ENCODE peak calls at places on chromosomes 16 and 17, in eight cellular contexts. One of them, this sample, is unnamed.
A peak's percentile ranks its signal among the peaks of the same experiment; 100 is the strongest.

GRCh38 chr16:17448640-17449638 is 21.8 kb downstream of the XYLT1 start:
- DNase-seq in HCT116: no peak
- DNase-seq in A673: no peak
- DNase-seq in heart right ventricle: peak; percentile 47
- DNase-seq in tibial nerve: peak; percentile 24
- DNase-seq in PC-3: no peak
- DNase-seq in H1: no peak
- DNase-seq in effector memory CD4-positive, alpha-beta T cell: peak; percentile 26
- DNase-seq in this sample: no peak

GRCh38 chr16:1076801-1077576 is 4.4 kb downstream of the SSTR5 start:
- DNase-seq in A673: no peak
- DNase-seq in effector memory CD4-positive, alpha-beta T cell: no peak
- DNase-seq in heart right ventricle: no peak
- DNase-seq in PC-3: no peak
- DNase-seq in tibial nerve: no peak
- DNase-seq in H1: no peak
- DNase-seq in HCT116: no peak
- DNase-seq in this sample: no peak

GRCh38 chr17:7293821-7294613 is 422 bp downstream of the YBX2 start:
- DNase-seq in HCT116: no peak
- DNase-seq in H1: peak; percentile 86
- DNase-seq in PC-3: no peak
- DNase-seq in A673: no peak
- DNase-seq in heart right ventricle: no peak
- DNase-seq in effector memory CD4-positive, alpha-beta T cell: no peak
- DNase-seq in tibial nerve: no peak
- DNase-seq in this sample: no peak

GRCh38 chr17:42179911-42180410 is 981 bp downstream of the KCNH4 start:
- DNase-seq in effector memory CD4-positive, alpha-beta T cell: no peak
- DNase-seq in H1: peak; percentile 89
- DNase-seq in tibial nerve: no peak
- DNase-seq in A673: peak; percentile 43
- DNase-seq in HCT116: no peak
- DNase-seq in heart right ventricle: peak; percentile 31
- DNase-seq in PC-3: no peak
- DNase-seq in this sample: no peak

GRCh38 chr17:47286198-47286914 is 32.7 kb downstream of the ITGB3 start:
- DNase-seq in PC-3: no peak
- DNase-seq in effector memory CD4-positive, alpha-beta T cell: no peak
- DNase-seq in heart right ventricle: no peak
- DNase-seq in A673: no peak
- DNase-seq in HCT116: no peak
- DNase-seq in H1: no peak
- DNase-seq in tibial nerve: no peak
- DNase-seq in this sample: no peak

GRCh38 chr17:49260011-49260921 is 29.7 kb upstream of the PHOSPHO1 start:
- DNase-seq in PC-3: peak; percentile 79
- DNase-seq in effector memory CD4-positive, alpha-beta T cell: peak; percentile 24
- DNase-seq in tibial nerve: peak; percentile 24
- DNase-seq in A673: peak; percentile 78
- DNase-seq in H1: peak; percentile 70
- DNase-seq in heart right ventricle: peak; percentile 66
- DNase-seq in HCT116: peak; percentile 84
- DNase-seq in this sample: peak; percentile 44

GRCh38 chr17:47414612-47415011 is 90.9 kb downstream of the EFCAB13 start:
- DNase-seq in heart right ventricle: no peak
- DNase-seq in HCT116: no peak
- DNase-seq in effector memory CD4-positive, alpha-beta T cell: no peak
- DNase-seq in tibial nerve: no peak
- DNase-seq in PC-3: no peak
- DNase-seq in A673: no peak
- DNase-seq in H1: no peak
- DNase-seq in this sample: no peak

GRCh38 chr16:7997966-7998365 is 592.3 kb downstream of the TMEM114 start:
- DNase-seq in PC-3: no peak
- DNase-seq in heart right ventricle: no peak
- DNase-seq in HCT116: no peak
- DNase-seq in effector memory CD4-positive, alpha-beta T cell: no peak
- DNase-seq in tibial nerve: no peak
- DNase-seq in H1: no peak
- DNase-seq in A673: no peak
- DNase-seq in this sample: no peak

GRCh38 chr17:28716740-28717577 is 709 bp downstream of the RAB34 start:
- DNase-seq in PC-3: peak; percentile 22
- DNase-seq in HCT116: no peak
- DNase-seq in H1: no peak
- DNase-seq in effector memory CD4-positive, alpha-beta T cell: no peak
- DNase-seq in heart right ventricle: peak; percentile 42
- DNase-seq in A673: peak; percentile 43
- DNase-seq in tibial nerve: no peak
- DNase-seq in this sample: no peak

GRCh38 chr17:30005709-30006320 is 64.4 kb downstream of the EFCAB5 start:
- DNase-seq in tibial nerve: no peak
- DNase-seq in heart right ventricle: no peak
- DNase-seq in PC-3: peak; percentile 25
- DNase-seq in effector memory CD4-positive, alpha-beta T cell: no peak
- DNase-seq in A673: no peak
- DNase-seq in HCT116: no peak
- DNase-seq in H1: no peak
- DNase-seq in this sample: no peak

GRCh38 chr16:8594149-8594666 is 3.9 kb upstream of the TMEM114 start:
- DNase-seq in H1: no peak
- DNase-seq in PC-3: no peak
- DNase-seq in effector memory CD4-positive, alpha-beta T cell: no peak
- DNase-seq in HCT116: no peak
- DNase-seq in A673: peak; percentile 35
- DNase-seq in tibial nerve: no peak
- DNase-seq in heart right ventricle: no peak
- DNase-seq in this sample: no peak

GRCh38 chr16:3112058-3112880 is at the start of gene ZNF205:
- DNase-seq in PC-3: peak; percentile 79
- DNase-seq in HCT116: no peak
- DNase-seq in effector memory CD4-positive, alpha-beta T cell: no peak
- DNase-seq in A673: peak; percentile 89
- DNase-seq in tibial nerve: peak; percentile 67
- DNase-seq in H1: peak; percentile 92
- DNase-seq in heart right ventricle: peak; percentile 80
- DNase-seq in this sample: peak; percentile 73

DNA sequence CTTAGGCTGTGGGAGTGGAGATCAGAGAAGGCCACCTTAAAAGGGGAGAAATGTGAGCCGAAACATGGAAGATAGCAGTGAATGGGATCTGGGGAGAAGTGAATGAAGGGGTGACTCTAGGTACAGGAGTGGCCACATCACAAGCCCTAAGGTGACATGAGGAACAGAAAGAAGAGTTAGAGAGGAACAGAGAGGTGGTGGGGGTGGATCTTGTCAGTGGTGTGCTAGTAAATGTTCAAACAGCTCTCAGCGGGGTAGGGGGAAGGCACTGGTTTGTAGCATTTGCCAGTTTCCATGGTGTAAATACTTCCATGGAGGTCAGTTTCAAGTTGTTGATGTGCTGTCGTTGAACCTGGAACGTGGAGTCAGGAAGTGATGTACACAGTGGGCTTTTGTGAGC is 90.8 kb downstream of the SDR42E1 start:
- DNase-seq in PC-3: no peak
- DNase-seq in heart right ventricle: no peak
- DNase-seq in HCT116: no peak
- DNase-seq in tibial nerve: no peak
- DNase-seq in H1: no peak
- DNase-seq in effector memory CD4-positive, alpha-beta T cell: no peak
- DNase-seq in A673: no peak
- DNase-seq in this sample: no peak
- H3K36me3 ChIP-seq in PC-3: no peaks in the 10 kb centered on the region
- H3K36me3 ChIP-seq in heart right ventricle: no peaks in the 10 kb centered on the region
- H3K36me3 ChIP-seq in HCT116: peaks cover 2% of the 10 kb centered on the region
- H3K36me3 ChIP-seq in tibial nerve: no peaks in the 10 kb centered on the region
- H3K36me3 ChIP-seq in H1: no peaks in the 10 kb centered on the region
- H3K36me3 ChIP-seq in effector memory CD4-positive, alpha-beta T cell: no peaks in the 10 kb centered on the region
- H3K36me3 ChIP-seq in A673: no peaks in the 10 kb centered on the region
- H3K36me3 ChIP-seq in this sample: no peaks in the 10 kb centered on the region

DNA sequence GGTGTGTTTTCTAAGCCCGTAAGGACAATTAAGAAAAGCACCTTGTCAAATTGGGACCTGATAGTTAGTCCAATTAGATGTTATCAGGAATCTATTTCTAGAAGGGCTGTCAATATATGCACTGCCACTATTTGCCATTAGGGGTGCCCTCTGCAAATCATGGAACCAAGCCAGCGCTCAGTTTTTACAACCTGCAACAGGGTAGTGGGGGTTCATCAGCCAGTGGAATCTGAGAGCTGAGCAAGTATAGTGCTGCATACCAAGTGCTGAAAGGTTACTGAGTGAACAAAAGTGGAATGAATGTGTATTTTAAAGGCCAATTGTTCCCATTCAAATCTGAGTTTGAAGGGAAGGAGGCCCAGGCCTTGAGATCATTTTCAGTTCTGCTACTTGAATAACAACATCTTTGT is 10.4 kb downstream of the PRR11 start:
- DNase-seq in tibial nerve: peak; percentile 30
- DNase-seq in effector memory CD4-positive, alpha-beta T cell: no peak
- DNase-seq in H1: peak; percentile 57
- DNase-seq in HCT116: peak; percentile 49
- DNase-seq in A673: peak; percentile 72
- DNase-seq in PC-3: peak; percentile 77
- DNase-seq in heart right ventricle: no peak
- DNase-seq in this sample: no peak
- H3K27ac ChIP-seq in tibial nerve: peak overlapping the region; percentile 81
- H3K27ac ChIP-seq in effector memory CD4-positive, alpha-beta T cell: no peak overlapping the region
- H3K27ac ChIP-seq in H1: no peak overlapping the region
- H3K27ac ChIP-seq in HCT116: no peak overlapping the region
- H3K27ac ChIP-seq in A673: peak overlapping the region; percentile 58
- H3K27ac ChIP-seq in PC-3: no peak overlapping the region
- H3K27ac ChIP-seq in heart right ventricle: no peak overlapping the region
- H3K27ac ChIP-seq in this sample: no peak overlapping the region

DNA sequence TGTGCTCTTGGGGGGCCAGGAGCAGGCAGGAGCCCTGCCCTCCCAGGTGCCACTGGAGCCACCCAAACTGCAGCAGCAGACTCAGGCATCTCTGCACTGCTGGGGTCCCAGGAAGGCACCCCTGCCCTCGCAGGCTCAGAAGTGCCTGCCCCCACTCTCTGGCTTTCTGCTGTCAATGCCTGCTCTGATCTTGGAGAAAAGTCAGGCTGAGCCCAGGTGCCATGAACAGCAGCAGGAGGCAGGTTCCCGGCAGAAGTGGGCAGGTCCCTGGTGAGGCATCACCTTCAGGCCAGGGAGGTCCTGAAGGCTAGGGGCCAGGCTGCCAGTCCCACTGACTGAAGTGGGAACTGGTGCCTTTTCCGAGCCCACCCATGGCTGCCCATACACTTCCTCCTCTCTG is 106.5 kb downstream of the MGAT5B start:
- DNase-seq in heart right ventricle: no peak
- DNase-seq in effector memory CD4-positive, alpha-beta T cell: no peak
- DNase-seq in PC-3: no peak
- DNase-seq in H1: no peak
- DNase-seq in A673: no peak
- DNase-seq in HCT116: no peak
- DNase-seq in tibial nerve: no peak
- DNase-seq in this sample: no peak
- H3K9me3 ChIP-seq in heart right ventricle: no peaks in the 10 kb centered on the region
- H3K9me3 ChIP-seq in effector memory CD4-positive, alpha-beta T cell: no peaks in the 10 kb centered on the region
- H3K9me3 ChIP-seq in PC-3: no peaks in the 10 kb centered on the region
- H3K9me3 ChIP-seq in H1: peaks cover 11% of the 10 kb centered on the region
- H3K9me3 ChIP-seq in A673: no peaks in the 10 kb centered on the region
- H3K9me3 ChIP-seq in HCT116: peaks cover 6% of the 10 kb centered on the region
- H3K9me3 ChIP-seq in tibial nerve: no peaks in the 10 kb centered on the region
- H3K9me3 ChIP-seq in this sample: no peaks in the 10 kb centered on the region

GRCh38 chr17:35222452-35222851 is 20.4 kb upstream of the SLFN5 start:
- DNase-seq in HCT116: no peak
- DNase-seq in heart right ventricle: no peak
- DNase-seq in A673: no peak
- DNase-seq in tibial nerve: no peak
- DNase-seq in H1: no peak
- DNase-seq in effector memory CD4-positive, alpha-beta T cell: no peak
- DNase-seq in PC-3: no peak
- DNase-seq in this sample: no peak
- H3K36me3 ChIP-seq in HCT116: no peaks in the 10 kb centered on the region
- H3K36me3 ChIP-seq in heart right ventricle: no peaks in the 10 kb centered on the region
- H3K36me3 ChIP-seq in A673: no peaks in the 10 kb centered on the region
- H3K36me3 ChIP-seq in tibial nerve: no peaks in the 10 kb centered on the region
- H3K36me3 ChIP-seq in H1: no peaks in the 10 kb centered on the region
- H3K36me3 ChIP-seq in effector memory CD4-positive, alpha-beta T cell: no peaks in the 10 kb centered on the region
- H3K36me3 ChIP-seq in PC-3: no peaks in the 10 kb centered on the region
- H3K36me3 ChIP-seq in this sample: no peaks in the 10 kb centered on the region

GRCh38 chr16:27582883-27583282 is 32.9 kb downstream of the KATNIP start:
- DNase-seq in PC-3: no peak
- DNase-seq in tibial nerve: no peak
- DNase-seq in A673: no peak
- DNase-seq in H1: no peak
- DNase-seq in effector memory CD4-positive, alpha-beta T cell: no peak
- DNase-seq in heart right ventricle: no peak
- DNase-seq in HCT116: no peak
- DNase-seq in this sample: no peak

GRCh38 chr16:27579086-27579980 is 29.4 kb downstream of the KATNIP start:
- DNase-seq in HCT116: no peak
- DNase-seq in H1: no peak
- DNase-seq in A673: no peak
- DNase-seq in heart right ventricle: no peak
- DNase-seq in tibial nerve: no peak
- DNase-seq in PC-3: no peak
- DNase-seq in effector memory CD4-positive, alpha-beta T cell: no peak
- DNase-seq in this sample: no peak

GRCh38 chr16:27588052-27588451 is 38.1 kb downstream of the KATNIP start:
- DNase-seq in heart right ventricle: no peak
- DNase-seq in H1: no peak
- DNase-seq in effector memory CD4-positive, alpha-beta T cell: no peak
- DNase-seq in tibial nerve: no peak
- DNase-seq in PC-3: no peak
- DNase-seq in HCT116: no peak
- DNase-seq in A673: no peak
- DNase-seq in this sample: no peak

GRCh38 chr16:27585200-27585599 is 35.3 kb downstream of the KATNIP start:
- DNase-seq in H1: no peak
- DNase-seq in A673: no peak
- DNase-seq in tibial nerve: no peak
- DNase-seq in HCT116: no peak
- DNase-seq in PC-3: no peak
- DNase-seq in effector memory CD4-positive, alpha-beta T cell: no peak
- DNase-seq in heart right ventricle: no peak
- DNase-seq in this sample: no peak

DNA sequence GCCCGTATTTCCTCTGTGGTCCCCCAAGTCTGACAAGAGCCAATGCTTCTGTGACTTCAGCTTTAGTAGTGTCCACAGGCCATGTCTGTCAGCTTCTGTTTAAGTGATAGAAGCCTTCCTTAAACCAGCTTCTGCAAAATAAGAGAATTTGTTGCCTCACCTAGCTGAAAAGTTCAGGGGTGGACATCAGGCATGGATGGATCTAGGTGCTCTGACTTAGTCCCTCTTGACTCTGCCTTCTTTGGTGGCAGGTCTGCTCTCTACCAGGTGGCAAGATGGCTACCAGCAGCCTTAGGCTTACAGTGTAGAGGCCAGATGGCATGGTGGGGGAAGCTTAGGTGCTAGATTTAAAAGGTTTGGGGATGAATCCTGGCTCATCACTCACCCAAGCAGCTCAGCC is 33.7 kb downstream of the KATNIP start:
- DNase-seq in A673: no peak
- DNase-seq in H1: no peak
- DNase-seq in effector memory CD4-positive, alpha-beta T cell: no peak
- DNase-seq in tibial nerve: no peak
- DNase-seq in heart right ventricle: no peak
- DNase-seq in HCT116: no peak
- DNase-seq in PC-3: no peak
- DNase-seq in this sample: no peak
- H3K27ac ChIP-seq in A673: no peak overlapping the region
- H3K27ac ChIP-seq in H1: no peak overlapping the region
- H3K27ac ChIP-seq in effector memory CD4-positive, alpha-beta T cell: no peak overlapping the region
- H3K27ac ChIP-seq in tibial nerve: no peak overlapping the region
- H3K27ac ChIP-seq in heart right ventricle: no peak overlapping the region
- H3K27ac ChIP-seq in HCT116: no peak overlapping the region
- H3K27ac ChIP-seq in PC-3: no peak overlapping the region
- H3K27ac ChIP-seq in this sample: no peak overlapping the region

This sample was measured in breast epithelium.